ENCODE peak calls at places on chromosomes 7 and 10, in seven cellular contexts. E is WTC11; U is nucleus accumbens; J is fibroblast of villous mesenchyme; T is stimulated activated naive CD4-positive, alpha-beta T cell; G is ecto neural progenitor cell; V is BJ. S is an unnamed sample.

GRCh38 chr10:76244061-76244686 is 812.8 kb downstream of the LRMDA start:
- DNase-seq in J (peak), U (no peak), G (no peak), E (no peak), V (no peak), T (no peak), S (no peak)

GRCh38 chr10:77401681-77402080 is 235.9 kb downstream of the KCNMA1 start:
- DNase-seq in T (no peak), E (no peak), G (no peak), U (no peak), J (no peak), V (no peak), S (no peak)

GRCh38 chr7:7478569-7478968 is 57.1 kb downstream of the COL28A1 start:
- DNase-seq in J (no peak), E (no peak), G (no peak), U (no peak), V (no peak), T (no peak), S (no peak)

GRCh38 chr7:128860158-128861073 is 2.2 kb upstream of the ATP6V1F start:
- DNase-seq in E (no peak), J (peak), T (no peak), G (no peak), V (no peak), U (no peak), S (peak)

GRCh38 chr7:10122573-10123100 is 851.0 kb upstream of the PHF14 start:
- DNase-seq in J (no peak), T (no peak), E (no peak), V (no peak), U (peak), G (peak), S (no peak)

GRCh38 chr10:32104622-32105509 is 48.6 kb upstream of the KIF5B start:
- DNase-seq in T (no peak), E (no peak), U (no peak), J (no peak), V (peak), G (no peak), S (no peak)

GRCh38 chr7:90900640-90901353 is 304.7 kb downstream of the CDK14 start:
- DNase-seq in J (peak), G (no peak), U (no peak), V (no peak), T (no peak), E (no peak), S (no peak)

GRCh38 chr7:17941171-17941490 is 837 bp upstream of the SNX13 start:
- DNase-seq in G (no peak), V (no peak), E (no peak), U (no peak), T (no peak), J (no peak), S (no peak)

GRCh38 chr10:11264481-11265044 is 246.9 kb downstream of the CELF2 start:
- DNase-seq in V (no peak), E (no peak), U (no peak), T (no peak), G (no peak), J (no peak), S (no peak)

GRCh38 chr7:27046854-27047549 is 48.8 kb downstream of the HOXA1 start:
- DNase-seq in U (no peak), V (no peak), T (no peak), J (peak), E (no peak), G (no peak), S (no peak)

GRCh38 chr7:93414574-93414973 is 159.9 kb downstream of the CALCR start:
- DNase-seq in V (no peak), E (no peak), G (no peak), U (no peak), T (no peak), J (no peak), S (no peak)

GRCh38 chr10:120282421-120282820 is 174.6 kb upstream of the PLPP4 start:
- DNase-seq in G (no peak), V (no peak), J (no peak), T (no peak), U (no peak), E (no peak), S (no peak)

GRCh38 chr7:77674878-77675277 is 21.4 kb upstream of the RSBN1L start:
- DNase-seq in J (no peak), V (no peak), G (no peak), U (no peak), E (no peak), T (no peak), S (no peak)

GRCh38 chr7:8389898-8390642 is 43.3 kb upstream of the NXPH1 start:
- DNase-seq in T (no peak), J (no peak), V (no peak), G (peak), U (peak), E (peak), S (no peak)

GRCh38 chr7:105637755-105638154 is 56.5 kb upstream of the EFCAB10 start:
- DNase-seq in G (no peak), U (no peak), V (no peak), E (no peak), T (no peak), J (no peak), S (no peak)

GRCh38 chr7:65554-65953 is 126.8 kb upstream of the FAM20C start:
- DNase-seq in V (no peak), G (no peak), E (no peak), T (no peak), J (peak), U (no peak), S (no peak)

GRCh38 chr7:106659963-106660861 is 746 bp downstream of the CCDC71L start:
- DNase-seq in J (peak), U (peak), G (peak), T (peak), V (no peak), E (peak), S (peak)

GRCh38 chr7:47847207-47847606 is 101.1 kb downstream of the PKD1L1 start:
- DNase-seq in E (no peak), V (no peak), J (no peak), U (no peak), T (no peak), G (no peak), S (no peak)

GRCh38 chr7:129435414-129435829 is 1.2 kb downstream of the STRIP2 start:
- DNase-seq in E (no peak), V (no peak), G (no peak), J (no peak), U (no peak), T (no peak), S (no peak)

GRCh38 chr10:110226926-110227641 is 19.7 kb downstream of the MXI1 start:
- DNase-seq in V (no peak), U (peak), E (peak), G (peak), T (peak), J (peak), S (no peak)

GRCh38 chr10:13994932-13995331 is 335.8 kb downstream of the FRMD4A start:
- DNase-seq in U (no peak), G (no peak), T (no peak), E (no peak), V (no peak), J (no peak), S (no peak)

GRCh38 chr7:37538945-37539344 is 90.3 kb upstream of the ELMO1 start:
- DNase-seq in V (no peak), G (no peak), J (no peak), E (no peak), U (no peak), T (no peak), S (no peak)

GRCh38 chr7:11552676-11553075 is 279.3 kb downstream of the THSD7A start:
- DNase-seq in J (no peak), V (no peak), E (no peak), G (no peak), T (no peak), U (no peak), S (no peak)

GRCh38 chr10:132684164-132684891 is 101.6 kb downstream of the NKX6-2 start:
- DNase-seq in V (no peak), U (no peak), G (no peak), T (peak), E (peak), J (no peak), S (no peak)

GRCh38 chr7:155002411-155003214 is at the start of gene PAXIP1:
- DNase-seq in J (no peak), G (peak), V (no peak), E (peak), T (peak), U (peak), S (peak)

S was measured in GM04504.